ENCODE peak calls at places on chromosomes 11 and 22, in six cellular contexts. M is testis, X is esophagus squamous epithelium, L is transverse colon, T is RWPE2, F is heart right ventricle. P is an unnamed sample.

GRCh38 chr11:115194798-115195101 is 309.5 kb downstream of the CADM1 start:
- DNase-seq in M (no peak), F (no peak), X (no peak), L (no peak), T (no peak), P (no peak)

GRCh38 chr11:117328414-117329010 is 858 bp downstream of the CEP164 start:
- DNase-seq in M (peak; percentile 58), X (no peak), T (no peak), F (no peak), L (peak; percentile 28), P (peak; percentile 60)

GRCh38 chr22:29330753-29331152 is 15.3 kb upstream of the RASL10A start:
- DNase-seq in F (peak; percentile 42), X (no peak), L (no peak), T (no peak), M (peak; percentile 73), P (no peak)

GRCh38 chr11:1229471-1230120 is 6.7 kb downstream of the MUC5B start:
- DNase-seq in L (peak; percentile 68), F (peak; percentile 8), M (no peak), T (peak; percentile 50), X (no peak), P (no peak)

GRCh38 chr11:84564180-84564866 is 1062.8 kb downstream of the DLG2 start:
- DNase-seq in L (peak; percentile 51), F (no peak), X (no peak), M (peak; percentile 67), T (no peak), P (peak; percentile 60)

GRCh38 chr11:66106786-66107599 is 36.9 kb downstream of the PACS1 start:
- DNase-seq in L (no peak), X (no peak), F (no peak), M (no peak), T (no peak), P (peak; percentile 45)

GRCh38 chr11:1081601-1082311 is 7.1 kb downstream of the MUC2 start:
- DNase-seq in M (no peak), L (no peak), T (peak; percentile 62), F (peak; percentile 9), X (no peak), P (no peak)

GRCh38 chr11:84719935-84720577 is 907.1 kb downstream of the DLG2 start:
- DNase-seq in L (peak; percentile 7), X (no peak), M (no peak), F (peak; percentile 11), T (no peak), P (no peak)

GRCh38 chr22:32103648-32104326 is 55.3 kb downstream of the C22orf42 start:
- DNase-seq in F (no peak), T (no peak), M (no peak), X (no peak), L (no peak), P (peak; percentile 39)

GRCh38 chr22:44188986-44189630 is 8.4 kb downstream of the PARVG start:
- DNase-seq in L (no peak), M (no peak), T (no peak), X (no peak), F (no peak), P (no peak)

GRCh38 chr11:113979427-113979826 is 4.5 kb downstream of the HTR3A start:
- DNase-seq in F (no peak), T (no peak), M (no peak), X (no peak), L (no peak), P (no peak)

GRCh38 chr22:29478326-29479276 is 1.4 kb upstream of the NEFH start:
- DNase-seq in T (no peak), M (peak; percentile 55), F (no peak), X (no peak), L (no peak), P (peak; percentile 30)

GRCh38 chr22:28105396-28105795 is 186.3 kb upstream of the PITPNB start:
- DNase-seq in L (no peak), F (no peak), X (no peak), T (no peak), M (no peak), P (no peak)

GRCh38 chr22:25137577-25138525 is 61.8 kb upstream of the CRYBB3 start:
- DNase-seq in M (no peak), T (no peak), F (no peak), L (no peak), X (no peak), P (peak; percentile 49)

DNA sequence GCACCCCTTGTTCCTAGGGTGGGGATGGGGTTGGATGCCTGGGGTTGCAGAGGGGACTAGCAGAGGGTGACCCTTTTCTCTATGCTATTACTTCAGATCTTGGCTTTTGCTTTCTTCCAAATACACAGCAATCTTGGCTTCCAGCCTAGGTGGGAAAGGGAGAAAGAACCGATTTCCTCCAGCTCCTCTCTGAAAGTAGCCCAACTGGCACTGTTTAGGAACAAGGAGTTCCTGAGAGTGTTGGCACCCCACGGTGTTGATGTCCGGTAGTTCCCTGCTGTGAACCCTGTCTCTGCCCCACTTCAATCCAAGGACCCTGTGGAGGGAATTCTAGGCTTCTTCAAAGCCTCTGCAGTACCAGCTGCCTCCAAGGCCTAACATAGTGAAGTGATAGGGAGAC is 1.1 kb upstream of the SLC3A2 start:
- DNase-seq in X (no peak), F (no peak), L (no peak), M (peak; percentile 53), T (no peak), P (no peak)
- H3K4me3 ChIP-seq in X (peak overlapping the region; percentile 99), F (peak overlapping the region; percentile 100), L (peak overlapping the region; percentile 88), M (no peak overlapping the region), T (peak overlapping the region; percentile 66), P (no peak overlapping the region)

DNA sequence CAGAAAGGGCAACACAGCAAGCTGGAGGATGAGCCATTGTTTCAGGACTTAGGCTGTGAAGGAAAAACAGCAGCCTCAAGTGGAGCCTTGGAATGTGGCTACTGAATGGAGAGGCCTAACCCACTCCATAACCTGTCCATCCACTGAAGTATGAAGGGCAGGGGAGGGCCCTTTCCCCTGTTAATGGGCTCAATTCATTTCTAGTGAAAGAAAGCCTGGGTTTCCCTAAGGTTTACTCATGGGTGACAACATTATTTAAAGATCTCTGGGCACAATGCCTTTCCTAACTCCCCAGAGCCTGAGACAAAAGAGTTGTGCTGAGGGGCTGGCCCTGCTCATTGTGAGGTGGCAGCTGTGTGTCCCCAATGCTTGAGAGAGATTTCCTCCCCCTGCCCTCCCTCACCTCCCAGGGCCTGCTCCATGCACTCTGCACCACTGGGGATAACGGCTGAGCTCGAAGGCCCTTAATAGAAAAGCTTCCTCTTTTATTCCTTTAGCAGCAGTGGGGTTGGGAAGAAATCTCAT is 83.8 kb downstream of the ME3 start:
- DNase-seq in F (no peak), T (no peak), L (no peak), X (no peak), M (no peak), P (no peak)
- H3K4me3 ChIP-seq in F (no peak overlapping the region), T (no peak overlapping the region), L (no peak overlapping the region), X (no peak overlapping the region), M (no peak overlapping the region), P (no peak overlapping the region)

DNA sequence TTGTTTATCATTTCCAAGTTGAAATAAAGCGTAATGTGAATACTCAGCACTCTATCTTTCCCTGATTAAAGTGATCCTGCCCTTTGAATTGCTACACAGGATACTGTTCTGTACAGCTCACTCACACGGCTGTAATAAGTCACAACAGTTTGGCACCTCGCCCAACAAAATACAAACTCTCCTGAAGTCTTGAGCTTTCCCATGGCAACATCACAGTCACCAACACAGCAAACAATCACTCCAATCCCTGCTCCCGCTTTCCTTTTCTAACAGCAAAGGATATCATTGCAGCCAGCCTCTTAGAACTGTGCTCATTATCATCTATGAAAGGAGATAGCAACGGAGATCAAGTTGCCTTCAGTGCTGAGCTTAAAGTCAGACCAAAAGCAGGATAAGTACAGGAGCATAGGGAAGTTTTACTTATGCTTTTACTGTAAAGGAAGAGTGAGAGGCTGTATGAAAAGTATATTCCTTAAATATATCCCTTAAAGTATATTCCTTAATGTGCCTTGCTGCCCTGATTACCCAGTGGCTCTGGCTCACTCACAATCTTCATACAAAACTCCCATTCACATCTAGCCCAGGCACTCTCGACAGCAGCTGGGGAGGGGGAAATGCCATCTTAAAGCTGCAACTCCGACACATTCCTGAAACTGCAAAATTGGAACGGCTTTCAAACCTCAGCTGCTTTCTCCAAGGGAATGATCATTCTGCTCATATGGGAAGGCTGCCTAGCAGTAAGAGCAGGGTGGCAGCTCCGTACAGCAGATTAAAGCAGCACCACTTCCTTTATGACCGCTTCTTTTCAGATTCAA is 35.9 kb downstream of the MAML2 start:
- DNase-seq in F (no peak), X (peak; percentile 48), M (peak; percentile 79), T (peak; percentile 87), L (peak; percentile 90), P (peak; percentile 99)
- H3K4me3 ChIP-seq in F (peak overlapping the region; percentile 34), X (peak overlapping the region; percentile 10), M (no peak overlapping the region), T (no peak overlapping the region), L (peak overlapping the region; percentile 29), P (peak overlapping the region; percentile 11)

DNA sequence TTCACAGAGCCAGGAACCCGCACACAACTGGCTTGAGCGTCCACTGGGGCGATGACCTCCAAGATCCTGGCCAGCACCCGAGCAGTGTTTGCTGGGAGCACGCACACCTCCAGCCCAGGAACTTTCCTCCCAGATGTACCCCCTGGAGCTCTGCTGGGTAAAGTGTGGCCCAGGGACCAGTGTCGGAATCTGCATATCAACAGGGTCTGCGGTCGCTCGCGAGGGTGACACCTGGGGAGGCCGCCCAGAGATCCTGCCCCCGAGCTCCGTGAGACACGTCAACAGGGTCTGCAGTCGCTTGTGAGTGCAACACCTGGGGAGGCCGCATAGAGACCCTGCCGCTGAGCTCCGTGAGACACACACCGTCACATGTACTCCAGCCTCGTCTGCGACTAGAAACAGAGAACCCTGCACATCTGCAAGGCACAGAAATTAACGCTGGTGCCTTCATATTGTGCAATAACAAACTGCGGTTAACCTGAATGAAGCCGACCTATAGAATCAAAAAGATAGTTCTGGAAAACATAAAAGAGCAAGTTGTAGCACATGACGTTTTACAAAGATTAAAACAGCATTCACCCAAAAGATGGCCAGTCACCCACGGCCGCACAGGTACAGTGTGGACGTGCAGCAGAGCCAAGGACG is 172.4 kb downstream of the BRD1 start:
- DNase-seq in L (no peak), M (no peak), T (peak; percentile 32), F (no peak), X (no peak), P (no peak)
- H3K4me3 ChIP-seq in L (no peak overlapping the region), M (no peak overlapping the region), T (no peak overlapping the region), F (no peak overlapping the region), X (no peak overlapping the region), P (no peak overlapping the region)

GRCh38 chr11:32830796-32831195 is 1.1 kb downstream of the PRRG4 start:
- DNase-seq in X (no peak), M (no peak), L (no peak), F (no peak), T (no peak), P (peak; percentile 75)
- H3K4me3 ChIP-seq in X (peak overlapping the region; percentile 67), M (peak overlapping the region; percentile 67), L (peak overlapping the region; percentile 99), F (peak overlapping the region; percentile 63), T (peak overlapping the region; percentile 84), P (peak overlapping the region; percentile 89)